ENCODE peak calls at places on chromosomes 2 and 18, in four cellular contexts. P, A, H and R are unnamed samples.

GRCh38 chr2:26687328-26687727 is 5.2 kb upstream of the KCNK3 start:
- DNase-seq in P (no peak), A (no peak), H (no peak), R (no peak)

GRCh38 chr18:832085-832681 is 20.1 kb upstream of the YES1 start:
- DNase-seq in P (peak; percentile 97), A (no peak), H (peak; percentile 91), R (no peak)

GRCh38 chr2:180980943-180981898 is 816 bp downstream of the UBE2E3 start:
- DNase-seq in P (peak; percentile 42), A (no peak), H (no peak), R (no peak)

GRCh38 chr2:204842731-204843490 is 297.6 kb downstream of the PARD3B start:
- DNase-seq in P (peak; percentile 8), A (no peak), H (no peak), R (no peak)

GRCh38 chr2:1590611-1591460 is 153.5 kb downstream of the PXDN start:
- DNase-seq in P (no peak), A (no peak), H (no peak), R (no peak)

GRCh38 chr2:177758591-177759371 is 313.8 kb downstream of the PDE11A start:
- DNase-seq in P (peak; percentile 82), A (peak; percentile 13), H (peak; percentile 16), R (no peak)

GRCh38 chr18:62877448-62878221 is 162.3 kb downstream of the PHLPP1 start:
- DNase-seq in P (no peak), A (peak; percentile 63), H (peak; percentile 30), R (no peak)

GRCh38 chr2:101396352-101396717 is 9.0 kb upstream of the CREG2 start:
- DNase-seq in P (no peak), A (no peak), H (peak; percentile 45), R (no peak)

GRCh38 chr2:167924556-167924955 is 322.8 kb downstream of the STK39 start:
- DNase-seq in P (no peak), A (no peak), H (no peak), R (no peak)

GRCh38 chr2:173339807-173340206 is 14.9 kb upstream of the CDCA7 start:
- DNase-seq in P (no peak), A (no peak), H (no peak), R (no peak)

GRCh38 chr2:97267411-97268074 is 154.6 kb downstream of the ANKRD36 start:
- DNase-seq in P (peak; percentile 2), A (no peak), H (peak; percentile 1), R (no peak)

GRCh38 chr18:26863122-26863879 is 2.2 kb downstream of the AQP4 start:
- DNase-seq in P (no peak), A (no peak), H (no peak), R (no peak)

GRCh38 chr2:221570321-221571107 is 1.6 kb downstream of the EPHA4 start:
- DNase-seq in P (no peak), A (no peak), H (no peak), R (no peak)

GRCh38 chr18:79949571-79950439 is 1.6 kb downstream of the SLC66A2 start:
- DNase-seq in P (no peak), A (no peak), H (no peak), R (no peak)

GRCh38 chr18:79875931-79876461 is 75.5 kb downstream of the SLC66A2 start:
- DNase-seq in P (no peak), A (no peak), H (no peak), R (no peak)

GRCh38 chr18:49892148-49892924 is 79.0 kb upstream of the ACAA2 start:
- DNase-seq in P (no peak), A (no peak), H (peak; percentile 39), R (no peak)

GRCh38 chr2:20664431-20665260 is 2.3 kb upstream of the GDF7 start:
- DNase-seq in P (no peak), A (no peak), H (peak; percentile 49), R (no peak)

GRCh38 chr2:198371902-198372611 is 567.7 kb downstream of the PLCL1 start:
- DNase-seq in P (peak; percentile 54), A (no peak), H (no peak), R (peak; percentile 67)

GRCh38 chr2:220320326-220320725 is 692.9 kb downstream of the SLC4A3 start:
- DNase-seq in P (no peak), A (no peak), H (no peak), R (no peak)

GRCh38 chr2:19547321-19547720 is 188.9 kb upstream of the OSR1 start:
- DNase-seq in P (no peak), A (no peak), H (no peak), R (no peak)

DNA sequence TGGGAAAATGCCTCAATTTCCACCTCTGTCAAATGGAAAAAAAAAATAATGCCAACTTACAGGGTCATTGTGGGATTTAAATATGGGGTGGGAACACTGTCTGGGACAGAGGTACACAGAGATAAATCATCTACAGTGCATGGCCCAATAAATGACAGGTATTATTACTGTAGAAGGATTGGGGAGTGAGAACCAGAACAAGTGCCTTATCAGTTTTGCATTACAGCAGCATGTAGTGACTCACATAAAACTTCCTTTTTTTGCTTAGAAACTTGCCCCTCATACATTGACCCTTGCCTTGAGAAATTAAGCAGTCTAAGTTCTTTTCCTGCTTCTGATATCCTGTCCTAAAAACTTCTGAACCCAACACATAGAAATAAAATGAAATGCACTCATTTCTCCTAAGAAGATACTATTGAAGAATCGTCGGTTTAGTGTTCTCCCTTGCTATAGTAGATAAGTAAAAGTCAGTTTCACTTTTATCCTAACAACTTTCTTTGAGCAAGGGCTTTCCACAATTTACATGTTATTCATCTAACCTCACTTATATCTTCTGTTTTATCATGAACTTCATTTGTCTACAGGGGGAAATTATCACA is 121.0 kb upstream of the HAAO start:
- DNase-seq in P (peak; percentile 71), A (no peak), H (no peak), R (no peak)
- H3K27ac ChIP-seq in P (peak overlapping the region; percentile 69), A (no peak overlapping the region), H (no peak overlapping the region), R (no peak overlapping the region)

GRCh38 chr2:218323526-218324472 is 31.5 kb upstream of the TMBIM1 start:
- DNase-seq in P (no peak), A (peak; percentile 29), H (peak; percentile 66), R (no peak)
- TF ChIP-seq USF2 in P (no peak), A (no peak), H (no peak), R (no peak)

GRCh38 chr2:186098821-186099220 is 360.2 kb downstream of the FSIP2 start:
- DNase-seq in P (no peak), A (no peak), H (no peak), R (no peak)
- TF ChIP-seq ZNF274 in P (no peak), A (no peak), H (no peak), R (no peak)

GRCh38 chr2:187138240-187138639 is 289.3 kb upstream of the ZSWIM2 start:
- DNase-seq in P (peak; percentile 45), A (no peak), H (peak; percentile 37), R (no peak)
- H3K27ac ChIP-seq in P (no peak overlapping the region), A (no peak overlapping the region), H (no peak overlapping the region), R (no peak overlapping the region)

GRCh38 chr2:46269545-46270273 is 27.5 kb upstream of the EPAS1 start:
- DNase-seq in P (peak; percentile 59), A (no peak), H (no peak), R (no peak)
- TF ChIP-seq USF2 in P (no peak), A (no peak), H (no peak), R (no peak)

GRCh38 chr2:147937744-147938349 is 82.7 kb downstream of the ORC4 start:
- DNase-seq in P (peak; percentile 42), A (no peak), H (peak; percentile 40), R (no peak)
- TF ChIP-seq ZNF274 in P (no peak), A (no peak), H (no peak), R (no peak)

GRCh38 chr18:25231327-25231691 is 120.7 kb downstream of the ZNF521 start:
- DNase-seq in P (no peak), A (no peak), H (no peak), R (no peak)

GRCh38 chr18:25228410-25228809 is 123.6 kb downstream of the ZNF521 start:
- DNase-seq in P (no peak), A (no peak), H (no peak), R (no peak)

GRCh38 chr18:25230658-25231326 is 121.2 kb downstream of the ZNF521 start:
- DNase-seq in P (no peak), A (no peak), H (no peak), R (no peak)

GRCh38 chr18:25229858-25230257 is 122.1 kb downstream of the ZNF521 start:
- DNase-seq in P (no peak), A (no peak), H (no peak), R (no peak)

DNA sequence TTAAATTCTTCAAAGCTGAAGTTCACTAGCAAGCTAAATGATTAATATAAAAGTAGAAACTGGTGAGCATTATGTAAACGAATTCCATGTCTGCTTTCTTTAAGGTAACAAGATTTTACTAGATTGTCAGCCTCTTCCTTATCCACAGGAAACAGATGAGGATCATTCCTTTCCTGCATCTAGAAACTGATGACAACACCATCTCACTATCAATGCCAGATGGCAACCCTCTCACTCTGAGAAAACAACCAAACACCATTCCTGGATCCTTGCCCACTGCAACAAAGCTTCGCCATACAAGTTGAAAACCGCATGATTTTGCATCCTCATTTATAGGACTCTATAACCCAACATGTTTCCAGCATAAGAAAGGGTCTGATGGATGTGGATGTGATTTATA is 122.9 kb downstream of the ZNF521 start:
- DNase-seq in P (peak; percentile 79), A (no peak), H (no peak), R (no peak)
- H3K27ac ChIP-seq in P (peak overlapping the region; percentile 36), A (no peak overlapping the region), H (no peak overlapping the region), R (no peak overlapping the region)